ENCODE peak calls at places on chromosomes 7 and 10, in ten cellular contexts. B, W, C, K, S, I, O, M, Z and D are unnamed samples.

GRCh38 chr10:23693895-23694294 is 255.0 kb downstream of the OTUD1 start:
- DNase-seq in K (no peak), C (no peak), Z (no peak), B (no peak), W (no peak), I (no peak), M (no peak), S (no peak), O (peak), D (no peak)

GRCh38 chr7:2662273-2663120 is 25.5 kb upstream of the AMZ1 start:
- DNase-seq in S (no peak), Z (no peak), B (no peak), C (no peak), M (no peak), W (no peak), O (no peak), I (no peak), K (no peak), D (no peak)

GRCh38 chr7:32150589-32150988 is 80.4 kb upstream of the PDE1C start:
- DNase-seq in S (no peak), M (no peak), K (no peak), C (no peak), I (no peak), Z (no peak), B (no peak), O (no peak), W (no peak), D (no peak)

GRCh38 chr10:63866075-63866746 is 345.0 kb downstream of the REEP3 start:
- DNase-seq in S (peak), I (peak), W (peak), C (peak), Z (peak), K (no peak), M (no peak), O (peak), B (peak), D (no peak)

GRCh38 chr10:93542358-93542791 is 24.1 kb upstream of the FFAR4 start:
- DNase-seq in I (no peak), C (no peak), K (no peak), B (peak), W (peak), Z (no peak), S (peak), O (peak), M (no peak), D (no peak)

GRCh38 chr10:63666836-63667383 is 145.7 kb downstream of the REEP3 start:
- DNase-seq in K (no peak), I (peak), M (peak), C (peak), W (no peak), B (no peak), S (peak), Z (no peak), O (no peak), D (no peak)

GRCh38 chr10:102065561-102066420 is 642 bp downstream of the HPS6 start:
- DNase-seq in C (no peak), I (peak), Z (no peak), B (peak), M (no peak), O (peak), K (no peak), W (no peak), S (peak), D (no peak)

GRCh38 chr10:25933653-25934608 is at the start of gene MYO3A:
- DNase-seq in S (no peak), I (no peak), O (peak), Z (no peak), M (no peak), B (no peak), C (no peak), K (no peak), W (peak), D (no peak)

GRCh38 chr7:115271332-115272235 is 349.7 kb downstream of the MDFIC start:
- DNase-seq in O (no peak), Z (no peak), B (no peak), M (peak), I (peak), K (no peak), S (peak), C (peak), W (no peak), D (no peak)

GRCh38 chr7:103651978-103652377 is 206.0 kb upstream of the SLC26A5 start:
- DNase-seq in B (no peak), Z (no peak), S (no peak), W (no peak), M (no peak), K (no peak), C (no peak), I (no peak), O (no peak), D (no peak)

GRCh38 chr7:154332776-154333175 is 280.6 kb downstream of the DPP6 start:
- DNase-seq in W (no peak), S (no peak), B (no peak), I (no peak), M (no peak), O (no peak), Z (no peak), C (no peak), K (no peak), D (no peak)

GRCh38 chr10:123535386-123535785 is 130.8 kb upstream of the GPR26 start:
- DNase-seq in M (no peak), C (no peak), O (no peak), B (no peak), K (no peak), W (no peak), Z (no peak), S (no peak), I (no peak), D (no peak)

GRCh38 chr10:126433351-126433750 is 45.1 kb upstream of the ADAM12 start:
- DNase-seq in O (no peak), Z (no peak), I (peak), W (no peak), K (no peak), B (no peak), M (no peak), S (no peak), C (no peak), D (no peak)

GRCh38 chr7:2412587-2413201 is 9.3 kb downstream of the CHST12 start:
- DNase-seq in I (no peak), S (peak), M (no peak), O (no peak), Z (no peak), C (no peak), B (no peak), K (no peak), W (no peak), D (no peak)

GRCh38 chr10:80464557-80465466 is 10.7 kb downstream of the TSPAN14 start:
- DNase-seq in S (peak), W (peak), O (peak), K (no peak), Z (no peak), I (peak), B (peak), C (no peak), M (no peak), D (no peak)

GRCh38 chr7:130489140-130489967 is 2.5 kb upstream of the MEST start:
- DNase-seq in I (peak), C (peak), S (no peak), K (no peak), W (no peak), M (no peak), Z (peak), B (no peak), O (no peak), D (no peak)

GRCh38 chr10:80122746-80123145 is 9.8 kb upstream of the PLAC9 start:
- DNase-seq in I (no peak), B (no peak), W (no peak), S (peak), M (no peak), Z (no peak), K (no peak), C (no peak), O (no peak), D (no peak)

GRCh38 chr10:132858121-132859081 is 72.5 kb upstream of the NKX6-2 start:
- DNase-seq in O (no peak), W (no peak), S (no peak), M (no peak), C (no peak), B (no peak), K (no peak), Z (no peak), I (no peak), D (no peak)

GRCh38 chr7:138359891-138360582 is 100.0 kb upstream of the TRIM24 start:
- DNase-seq in S (no peak), B (no peak), K (no peak), I (no peak), Z (no peak), W (no peak), C (no peak), O (no peak), M (no peak), D (no peak)

GRCh38 chr7:64614812-64615211 is 51.1 kb upstream of the ZNF107 start:
- DNase-seq in O (no peak), B (no peak), S (no peak), C (no peak), M (no peak), K (no peak), I (no peak), Z (no peak), W (no peak), D (no peak)

GRCh38 chr7:131537581-131537980 is 18.8 kb downstream of the PODXL start:
- DNase-seq in C (no peak), I (no peak), W (no peak), K (no peak), O (no peak), Z (no peak), B (no peak), S (peak), M (peak), D (no peak)

GRCh38 chr7:78863248-78863647 is 590.2 kb downstream of the MAGI2 start:
- DNase-seq in S (no peak), M (no peak), K (no peak), B (no peak), C (no peak), O (no peak), W (no peak), Z (no peak), I (no peak), D (no peak)

GRCh38 chr7:98119257-98119918 is 12.7 kb downstream of the LMTK2 start:
- DNase-seq in S (peak), O (no peak), K (no peak), B (no peak), C (peak), I (peak), Z (no peak), W (no peak), M (no peak), D (no peak)

GRCh38 chr10:35040761-35041501 is 49.2 kb downstream of the CUL2 start:
- DNase-seq in M (peak), Z (no peak), C (peak), I (peak), S (peak), B (no peak), K (no peak), W (no peak), O (no peak), D (no peak)

GRCh38 chr7:2527505-2528464 is 8.2 kb downstream of the LFNG start:
- DNase-seq in K (no peak), I (peak), W (no peak), S (peak), O (no peak), Z (no peak), M (no peak), C (no peak), B (peak), D (no peak)

GRCh38 chr10:133022784-133023115 is 65.0 kb upstream of the ADGRA1 start:
- DNase-seq in S (peak), Z (no peak), W (peak), I (no peak), B (no peak), M (no peak), C (no peak), O (no peak), K (no peak), D (no peak)

GRCh38 chr10:132532784-132533560 is 4.6 kb upstream of the INPP5A start:
- DNase-seq in O (no peak), W (no peak), Z (no peak), K (no peak), M (no peak), S (peak), C (peak), I (peak), B (no peak), D (no peak)

GRCh38 chr7:1298938-1299885 is 66.5 kb downstream of the UNCX start:
- DNase-seq in M (no peak), W (no peak), S (no peak), I (no peak), K (no peak), Z (no peak), O (no peak), B (no peak), C (no peak), D (no peak)

GRCh38 chr10:78763651-78764395 is 304.9 kb upstream of the ZMIZ1 start:
- DNase-seq in C (no peak), O (no peak), I (no peak), M (no peak), W (peak), S (no peak), B (no peak), K (no peak), Z (no peak), D (no peak)

GRCh38 chr7:76343294-76343930 is 15.4 kb downstream of the YWHAG start:
- DNase-seq in W (no peak), S (no peak), B (no peak), Z (no peak), C (no peak), K (no peak), M (no peak), O (no peak), I (peak), D (no peak)

GRCh38 chr7:70355591-70356323 is 757.5 kb downstream of the AUTS2 start:
- DNase-seq in C (no peak), O (no peak), I (no peak), M (no peak), W (no peak), S (no peak), Z (no peak), K (no peak), B (no peak), D (no peak)